ENCODE peak calls at places on chromosomes 1 and 21, in ten cellular contexts. One of them, this sample, is unnamed.

GRCh38 chr1:16294219-16295212 is 57.5 kb upstream of the CPLANE2 start:
- DNase-seq in nephron progenitor cell: no peak
- DNase-seq in activated CD8-positive, alpha-beta memory T cell treated with anti-CD3 and anti-CD28 coated beads for 24 hours: no peak
- DNase-seq in lung: no peak
- DNase-seq in GM13977: peak
- DNase-seq in T-helper 9 cell: no peak
- DNase-seq in lower leg skin: no peak
- DNase-seq in epithelial cell of prostate: peak
- DNase-seq in NAMALWA: no peak
- DNase-seq in M059J: no peak
- DNase-seq in this sample: no peak

GRCh38 chr1:167207940-167208623 is 12.6 kb upstream of the POU2F1 start:
- DNase-seq in nephron progenitor cell: no peak
- DNase-seq in activated CD8-positive, alpha-beta memory T cell treated with anti-CD3 and anti-CD28 coated beads for 24 hours: no peak
- DNase-seq in lung: no peak
- DNase-seq in GM13977: no peak
- DNase-seq in T-helper 9 cell: no peak
- DNase-seq in lower leg skin: no peak
- DNase-seq in epithelial cell of prostate: no peak
- DNase-seq in NAMALWA: peak
- DNase-seq in M059J: no peak
- DNase-seq in this sample: no peak

GRCh38 chr1:29688477-29689365 is 452.4 kb downstream of the PTPRU start:
- DNase-seq in nephron progenitor cell: no peak
- DNase-seq in activated CD8-positive, alpha-beta memory T cell treated with anti-CD3 and anti-CD28 coated beads for 24 hours: no peak
- DNase-seq in lung: no peak
- DNase-seq in GM13977: peak
- DNase-seq in T-helper 9 cell: no peak
- DNase-seq in lower leg skin: no peak
- DNase-seq in epithelial cell of prostate: no peak
- DNase-seq in NAMALWA: no peak
- DNase-seq in M059J: peak
- DNase-seq in this sample: peak

GRCh38 chr1:36889846-36890245 is 144.5 kb downstream of the GRIK3 start:
- DNase-seq in nephron progenitor cell: no peak
- DNase-seq in activated CD8-positive, alpha-beta memory T cell treated with anti-CD3 and anti-CD28 coated beads for 24 hours: peak
- DNase-seq in lung: peak
- DNase-seq in GM13977: no peak
- DNase-seq in T-helper 9 cell: no peak
- DNase-seq in lower leg skin: no peak
- DNase-seq in epithelial cell of prostate: no peak
- DNase-seq in NAMALWA: no peak
- DNase-seq in M059J: no peak
- DNase-seq in this sample: peak

GRCh38 chr21:35559881-35560280 is 500.4 kb downstream of the SETD4 start:
- DNase-seq in nephron progenitor cell: no peak
- DNase-seq in activated CD8-positive, alpha-beta memory T cell treated with anti-CD3 and anti-CD28 coated beads for 24 hours: no peak
- DNase-seq in lung: no peak
- DNase-seq in GM13977: no peak
- DNase-seq in T-helper 9 cell: no peak
- DNase-seq in lower leg skin: no peak
- DNase-seq in epithelial cell of prostate: no peak
- DNase-seq in NAMALWA: no peak
- DNase-seq in M059J: peak
- DNase-seq in this sample: no peak

GRCh38 chr21:27570306-27570868 is 603.5 kb upstream of the ADAMTS5 start:
- DNase-seq in nephron progenitor cell: no peak
- DNase-seq in activated CD8-positive, alpha-beta memory T cell treated with anti-CD3 and anti-CD28 coated beads for 24 hours: no peak
- DNase-seq in lung: peak
- DNase-seq in GM13977: no peak
- DNase-seq in T-helper 9 cell: no peak
- DNase-seq in lower leg skin: peak
- DNase-seq in epithelial cell of prostate: peak
- DNase-seq in NAMALWA: no peak
- DNase-seq in M059J: peak
- DNase-seq in this sample: peak

GRCh38 chr21:43662286-43662685 is 2.9 kb downstream of the RRP1B start:
- DNase-seq in nephron progenitor cell: no peak
- DNase-seq in activated CD8-positive, alpha-beta memory T cell treated with anti-CD3 and anti-CD28 coated beads for 24 hours: no peak
- DNase-seq in lung: no peak
- DNase-seq in GM13977: no peak
- DNase-seq in T-helper 9 cell: no peak
- DNase-seq in lower leg skin: no peak
- DNase-seq in epithelial cell of prostate: no peak
- DNase-seq in NAMALWA: no peak
- DNase-seq in M059J: no peak
- DNase-seq in this sample: no peak

GRCh38 chr1:18290740-18291412 is 183.3 kb downstream of the IGSF21 start:
- DNase-seq in nephron progenitor cell: no peak
- DNase-seq in activated CD8-positive, alpha-beta memory T cell treated with anti-CD3 and anti-CD28 coated beads for 24 hours: no peak
- DNase-seq in lung: no peak
- DNase-seq in GM13977: no peak
- DNase-seq in T-helper 9 cell: no peak
- DNase-seq in lower leg skin: no peak
- DNase-seq in epithelial cell of prostate: no peak
- DNase-seq in NAMALWA: no peak
- DNase-seq in M059J: no peak
- DNase-seq in this sample: no peak

GRCh38 chr1:234214129-234214910 is 158.9 kb upstream of the COA6 start:
- DNase-seq in nephron progenitor cell: peak
- DNase-seq in activated CD8-positive, alpha-beta memory T cell treated with anti-CD3 and anti-CD28 coated beads for 24 hours: peak
- DNase-seq in lung: peak
- DNase-seq in GM13977: peak
- DNase-seq in T-helper 9 cell: no peak
- DNase-seq in lower leg skin: no peak
- DNase-seq in epithelial cell of prostate: no peak
- DNase-seq in NAMALWA: no peak
- DNase-seq in M059J: peak
- DNase-seq in this sample: no peak

GRCh38 chr1:108583757-108584156 is 23.9 kb downstream of the EEIG2 start:
- DNase-seq in nephron progenitor cell: no peak
- DNase-seq in activated CD8-positive, alpha-beta memory T cell treated with anti-CD3 and anti-CD28 coated beads for 24 hours: no peak
- DNase-seq in lung: no peak
- DNase-seq in GM13977: no peak
- DNase-seq in T-helper 9 cell: no peak
- DNase-seq in lower leg skin: no peak
- DNase-seq in epithelial cell of prostate: no peak
- DNase-seq in NAMALWA: no peak
- DNase-seq in M059J: no peak
- DNase-seq in this sample: no peak

GRCh38 chr1:208161656-208162375 is 82.4 kb downstream of the PLXNA2 start:
- DNase-seq in nephron progenitor cell: no peak
- DNase-seq in activated CD8-positive, alpha-beta memory T cell treated with anti-CD3 and anti-CD28 coated beads for 24 hours: no peak
- DNase-seq in lung: no peak
- DNase-seq in GM13977: no peak
- DNase-seq in T-helper 9 cell: no peak
- DNase-seq in lower leg skin: no peak
- DNase-seq in epithelial cell of prostate: no peak
- DNase-seq in NAMALWA: no peak
- DNase-seq in M059J: peak
- DNase-seq in this sample: no peak

GRCh38 chr1:29017235-29017634 is 102.9 kb downstream of the EPB41 start:
- DNase-seq in nephron progenitor cell: no peak
- DNase-seq in activated CD8-positive, alpha-beta memory T cell treated with anti-CD3 and anti-CD28 coated beads for 24 hours: no peak
- DNase-seq in lung: no peak
- DNase-seq in GM13977: no peak
- DNase-seq in T-helper 9 cell: no peak
- DNase-seq in lower leg skin: no peak
- DNase-seq in epithelial cell of prostate: no peak
- DNase-seq in NAMALWA: no peak
- DNase-seq in M059J: no peak
- DNase-seq in this sample: no peak

GRCh38 chr1:201176931-201177330 is 13.7 kb upstream of the IGFN1 start:
- DNase-seq in nephron progenitor cell: no peak
- DNase-seq in activated CD8-positive, alpha-beta memory T cell treated with anti-CD3 and anti-CD28 coated beads for 24 hours: peak
- DNase-seq in lung: no peak
- DNase-seq in GM13977: no peak
- DNase-seq in T-helper 9 cell: no peak
- DNase-seq in lower leg skin: no peak
- DNase-seq in epithelial cell of prostate: peak
- DNase-seq in NAMALWA: no peak
- DNase-seq in M059J: peak
- DNase-seq in this sample: no peak

GRCh38 chr1:155062702-155063411 is 683 bp upstream of the EFNA4 start:
- DNase-seq in nephron progenitor cell: peak
- DNase-seq in activated CD8-positive, alpha-beta memory T cell treated with anti-CD3 and anti-CD28 coated beads for 24 hours: peak
- DNase-seq in lung: no peak
- DNase-seq in GM13977: peak
- DNase-seq in T-helper 9 cell: peak
- DNase-seq in lower leg skin: peak
- DNase-seq in epithelial cell of prostate: no peak
- DNase-seq in NAMALWA: peak
- DNase-seq in M059J: peak
- DNase-seq in this sample: peak

GRCh38 chr1:7298749-7299151 is 472.3 kb upstream of the VAMP3 start:
- DNase-seq in nephron progenitor cell: no peak
- DNase-seq in activated CD8-positive, alpha-beta memory T cell treated with anti-CD3 and anti-CD28 coated beads for 24 hours: no peak
- DNase-seq in lung: peak
- DNase-seq in GM13977: no peak
- DNase-seq in T-helper 9 cell: no peak
- DNase-seq in lower leg skin: no peak
- DNase-seq in epithelial cell of prostate: no peak
- DNase-seq in NAMALWA: no peak
- DNase-seq in M059J: peak
- DNase-seq in this sample: no peak

GRCh38 chr1:202134645-202135172 is 9.8 kb downstream of the ARL8A start:
- DNase-seq in nephron progenitor cell: no peak
- DNase-seq in activated CD8-positive, alpha-beta memory T cell treated with anti-CD3 and anti-CD28 coated beads for 24 hours: no peak
- DNase-seq in lung: no peak
- DNase-seq in GM13977: no peak
- DNase-seq in T-helper 9 cell: no peak
- DNase-seq in lower leg skin: no peak
- DNase-seq in epithelial cell of prostate: no peak
- DNase-seq in NAMALWA: no peak
- DNase-seq in M059J: no peak
- DNase-seq in this sample: no peak

GRCh38 chr1:8415526-8416278 is 97.8 kb downstream of the SLC45A1 start:
- DNase-seq in nephron progenitor cell: no peak
- DNase-seq in activated CD8-positive, alpha-beta memory T cell treated with anti-CD3 and anti-CD28 coated beads for 24 hours: no peak
- DNase-seq in lung: no peak
- DNase-seq in GM13977: no peak
- DNase-seq in T-helper 9 cell: no peak
- DNase-seq in lower leg skin: no peak
- DNase-seq in epithelial cell of prostate: no peak
- DNase-seq in NAMALWA: no peak
- DNase-seq in M059J: no peak
- DNase-seq in this sample: no peak

GRCh38 chr21:32812035-32812434 is 40.5 kb upstream of the PAXBP1 start:
- DNase-seq in nephron progenitor cell: no peak
- DNase-seq in activated CD8-positive, alpha-beta memory T cell treated with anti-CD3 and anti-CD28 coated beads for 24 hours: no peak
- DNase-seq in lung: no peak
- DNase-seq in GM13977: no peak
- DNase-seq in T-helper 9 cell: no peak
- DNase-seq in lower leg skin: no peak
- DNase-seq in epithelial cell of prostate: no peak
- DNase-seq in NAMALWA: no peak
- DNase-seq in M059J: no peak
- DNase-seq in this sample: no peak

GRCh38 chr1:231778009-231778719 is 151.6 kb downstream of the DISC1 start:
- DNase-seq in nephron progenitor cell: no peak
- DNase-seq in activated CD8-positive, alpha-beta memory T cell treated with anti-CD3 and anti-CD28 coated beads for 24 hours: no peak
- DNase-seq in lung: peak
- DNase-seq in GM13977: no peak
- DNase-seq in T-helper 9 cell: no peak
- DNase-seq in lower leg skin: peak
- DNase-seq in epithelial cell of prostate: peak
- DNase-seq in NAMALWA: no peak
- DNase-seq in M059J: peak
- DNase-seq in this sample: no peak

GRCh38 chr1:206776239-206776638 is 3.9 kb upstream of the IL10 start:
- DNase-seq in nephron progenitor cell: no peak
- DNase-seq in activated CD8-positive, alpha-beta memory T cell treated with anti-CD3 and anti-CD28 coated beads for 24 hours: no peak
- DNase-seq in lung: no peak
- DNase-seq in GM13977: no peak
- DNase-seq in T-helper 9 cell: no peak
- DNase-seq in lower leg skin: no peak
- DNase-seq in epithelial cell of prostate: peak
- DNase-seq in NAMALWA: no peak
- DNase-seq in M059J: no peak
- DNase-seq in this sample: no peak

This sample was measured in RWPE2.